ENCODE peak calls at places on chromosome 20, in six cellular contexts. G is sciatic nerve; Z is HS-27A; D is iris pigment epithelial cell; X is COR-L47; R is activated CD4-positive, alpha-beta T cell treated with anti-CD3 and anti-CD28 coated beads, Interleukin-2, amount 50 U/mL, for 4 hours. P is an unnamed sample.

GRCh38 chr20:24721891-24722530 is 227.1 kb upstream of the CST7 start:
- DNase-seq in R (no peak), X (peak), G (peak), D (no peak), Z (no peak), P (no peak)

GRCh38 chr20:41480054-41480770 is 113.6 kb upstream of the EMILIN3 start:
- DNase-seq in R (no peak), G (no peak), X (no peak), D (peak), Z (no peak), P (no peak)

GRCh38 chr20:37327748-37328147 is 18.2 kb upstream of the SRC start:
- DNase-seq in G (peak), D (no peak), R (no peak), X (no peak), Z (no peak), P (peak)

GRCh38 chr20:21082584-21082983 is 23.6 kb downstream of the LINC00237 start:
- DNase-seq in R (no peak), D (no peak), X (no peak), G (no peak), Z (no peak), P (no peak)

GRCh38 chr20:36017034-36017951 is 48.9 kb downstream of the CNBD2 start:
- DNase-seq in Z (peak), D (peak), X (no peak), G (peak), R (no peak), P (peak)

GRCh38 chr20:272718-273117 is 15.2 kb downstream of the DEFB132 start:
- DNase-seq in D (no peak), G (peak), Z (no peak), R (no peak), X (no peak), P (no peak)

GRCh38 chr20:38108438-38109024 is 56.5 kb downstream of the TGM2 start:
- DNase-seq in G (no peak), Z (no peak), R (no peak), X (no peak), D (peak), P (peak)

GRCh38 chr20:50267041-50267865 is 76.6 kb downstream of the CEBPB start:
- DNase-seq in X (peak), R (no peak), D (no peak), G (peak), Z (no peak), P (peak)

GRCh38 chr20:13028673-13029072 is 19.9 kb downstream of the SPTLC3 start:
- DNase-seq in R (no peak), X (no peak), Z (no peak), D (no peak), G (no peak), P (no peak)

GRCh38 chr20:37276494-37277252 is 12.8 kb upstream of the MANBAL start:
- DNase-seq in R (no peak), D (peak), G (peak), X (peak), Z (no peak), P (peak)

GRCh38 chr20:20229595-20229994 is 138.3 kb upstream of the INSM1 start:
- DNase-seq in R (no peak), G (no peak), D (no peak), Z (no peak), X (no peak), P (peak)

GRCh38 chr20:46299078-46299477 is 9.2 kb downstream of the CDH22 start:
- DNase-seq in X (no peak), R (no peak), G (no peak), Z (no peak), D (no peak), P (no peak)

GRCh38 chr20:10579942-10580341 is 93.9 kb downstream of the JAG1 start:
- DNase-seq in G (no peak), D (peak), X (no peak), Z (no peak), R (no peak), P (no peak)

GRCh38 chr20:64079273-64080012 is at the start of gene RGS19:
- DNase-seq in R (peak), Z (no peak), D (peak), X (peak), G (peak), P (peak)

GRCh38 chr20:17568972-17569471 is 853 bp upstream of the DSTN start:
- DNase-seq in X (peak), G (peak), D (peak), Z (peak), R (no peak), P (peak)

GRCh38 chr20:21189761-21190523 is 64.1 kb downstream of the KIZ start:
- DNase-seq in X (peak), Z (no peak), G (no peak), R (no peak), D (no peak), P (no peak)

GRCh38 chr20:51533291-51534172 is 9.0 kb downstream of the NFATC2 start:
- DNase-seq in G (no peak), R (no peak), D (peak), Z (peak), X (no peak), P (peak)

GRCh38 chr20:1301031-1301529 is 27.9 kb downstream of the SDCBP2 start:
- DNase-seq in G (no peak), D (peak), Z (no peak), R (peak), X (no peak), P (peak)

GRCh38 chr20:32780278-32780677 is 18.1 kb downstream of the DNMT3B start:
- DNase-seq in X (no peak), G (no peak), D (no peak), R (no peak), Z (no peak), P (no peak)

GRCh38 chr20:10171864-10172751 is 46.5 kb upstream of the SNAP25 start:
- DNase-seq in D (peak), G (no peak), Z (no peak), X (peak), R (no peak), P (peak)

GRCh38 chr20:52552181-52552872 is 360.7 kb upstream of the ZFP64 start:
- DNase-seq in X (no peak), R (no peak), D (peak), Z (peak), G (no peak), P (peak)

GRCh38 chr20:1467355-1468116 is 887 bp upstream of the NSFL1C start:
- DNase-seq in X (no peak), G (no peak), Z (no peak), R (no peak), D (no peak), P (no peak)

GRCh38 chr20:18695175-18695574 is 107.3 kb downstream of the DTD1 start:
- DNase-seq in X (no peak), G (no peak), R (no peak), Z (no peak), D (no peak), P (no peak)

GRCh38 chr20:56924976-56925695 is 296.0 kb downstream of the TFAP2C start:
- DNase-seq in D (no peak), R (no peak), G (no peak), X (no peak), Z (no peak), P (no peak)

GRCh38 chr20:59526242-59527225 is 77.8 kb upstream of the PHACTR3 start:
- DNase-seq in R (no peak), D (peak), G (no peak), Z (no peak), X (peak), P (no peak)

GRCh38 chr20:10699941-10700340 is 26.1 kb upstream of the JAG1 start:
- DNase-seq in Z (no peak), R (no peak), G (no peak), D (no peak), X (no peak), P (no peak)

GRCh38 chr20:53631909-53632662 is 38.4 kb upstream of the ZNF217 start:
- DNase-seq in D (no peak), R (no peak), X (no peak), G (peak), Z (no peak), P (no peak)

GRCh38 chr20:7285918-7286556 is 518.6 kb downstream of the BMP2 start:
- DNase-seq in Z (peak), X (peak), R (no peak), G (peak), D (peak), P (peak)

GRCh38 chr20:64181391-64181790 is 17.1 kb downstream of the MYT1 start:
- DNase-seq in X (no peak), G (no peak), D (no peak), R (no peak), Z (no peak), P (no peak)

GRCh38 chr20:64024141-64024990 is 11.6 kb upstream of the C20orf204 start:
- DNase-seq in Z (no peak), R (no peak), D (no peak), X (no peak), G (no peak), P (no peak)

GRCh38 chr20:25486377-25486776 is 78.9 kb downstream of the GINS1 start:
- DNase-seq in Z (no peak), G (no peak), D (no peak), R (no peak), X (no peak), P (peak)

GRCh38 chr20:49559411-49560081 is 8.4 kb downstream of the PTGIS start:
- DNase-seq in D (peak), G (peak), Z (no peak), R (no peak), X (no peak), P (peak)

GRCh38 chr20:49245921-49246740 is 26.9 kb downstream of the DDX27 start:
- DNase-seq in G (no peak), X (peak), D (peak), R (no peak), Z (peak), P (peak)

GRCh38 chr20:57849126-57849867 is 139.5 kb upstream of the PMEPA1 start:
- DNase-seq in X (no peak), D (no peak), Z (no peak), G (peak), R (no peak), P (peak)

GRCh38 chr20:20411382-20411781 is 43.5 kb downstream of the INSM1 start:
- DNase-seq in Z (no peak), D (no peak), X (no peak), G (no peak), R (no peak), P (no peak)

GRCh38 chr20:49171928-49172327 is 16.2 kb downstream of the STAU1 start:
- DNase-seq in X (no peak), G (no peak), D (no peak), R (no peak), Z (no peak), P (no peak)

P was measured in AG10803.